ENCODE peak calls at places on chromosomes 12 and 14, in four cellular contexts. One of them, this sample, is unnamed.

GRCh38 chr14:73740921-73741326 is 26.7 kb upstream of the PNMA1 start:
- DNase-seq in GM12878: no peak
- DNase-seq in K562: peak
- DNase-seq in HepG2: peak
- DNase-seq in this sample: peak

GRCh38 chr12:25365340-25365730 is 114.6 kb upstream of the KRAS start:
- DNase-seq in GM12878: no peak
- DNase-seq in K562: no peak
- DNase-seq in HepG2: no peak
- DNase-seq in this sample: no peak

GRCh38 chr12:131850856-131851559 is 22.8 kb downstream of the MMP17 start:
- DNase-seq in GM12878: no peak
- DNase-seq in K562: no peak
- DNase-seq in HepG2: no peak
- DNase-seq in this sample: no peak

GRCh38 chr12:132356686-132357622 is 27.6 kb upstream of the GALNT9 start:
- DNase-seq in GM12878: no peak
- DNase-seq in K562: peak
- DNase-seq in HepG2: no peak
- DNase-seq in this sample: no peak

GRCh38 chr12:103928736-103929050 is 1.5 kb upstream of the HSP90B1 start:
- DNase-seq in GM12878: peak
- DNase-seq in K562: no peak
- DNase-seq in HepG2: no peak
- DNase-seq in this sample: no peak

GRCh38 chr12:94663077-94663476 is 12.7 kb upstream of the TMCC3 start:
- DNase-seq in GM12878: no peak
- DNase-seq in K562: no peak
- DNase-seq in HepG2: no peak
- DNase-seq in this sample: no peak

GRCh38 chr12:120007272-120007671 is 18.2 kb downstream of the BICDL1 start:
- DNase-seq in GM12878: no peak
- DNase-seq in K562: no peak
- DNase-seq in HepG2: no peak
- DNase-seq in this sample: no peak

GRCh38 chr12:115599251-115599811 is 678.2 kb downstream of the MED13L start:
- DNase-seq in GM12878: no peak
- DNase-seq in K562: no peak
- DNase-seq in HepG2: no peak
- DNase-seq in this sample: no peak

GRCh38 chr12:83575326-83575725 is 888.6 kb downstream of the TMTC2 start:
- DNase-seq in GM12878: no peak
- DNase-seq in K562: no peak
- DNase-seq in HepG2: no peak
- DNase-seq in this sample: peak

GRCh38 chr12:47245623-47246022 is 165.9 kb upstream of the AMIGO2 start:
- DNase-seq in GM12878: no peak
- DNase-seq in K562: no peak
- DNase-seq in HepG2: no peak
- DNase-seq in this sample: no peak

GRCh38 chr14:49687942-49688700 is at the start of gene POLE2:
- DNase-seq in GM12878: no peak
- DNase-seq in K562: peak
- DNase-seq in HepG2: peak
- DNase-seq in this sample: peak

GRCh38 chr14:81161749-81162148 is 59.0 kb downstream of the GTF2A1 start:
- DNase-seq in GM12878: no peak
- DNase-seq in K562: no peak
- DNase-seq in HepG2: no peak
- DNase-seq in this sample: no peak

GRCh38 chr12:102950107-102950949 is 7.1 kb upstream of the ASCL1 start:
- DNase-seq in GM12878: no peak
- DNase-seq in K562: no peak
- DNase-seq in HepG2: peak
- DNase-seq in this sample: no peak

GRCh38 chr14:74804219-74804825 is 41.2 kb downstream of the YLPM1 start:
- DNase-seq in GM12878: no peak
- DNase-seq in K562: no peak
- DNase-seq in HepG2: peak
- DNase-seq in this sample: peak

GRCh38 chr12:114669501-114670256 is 14.3 kb downstream of the TBX3 start:
- DNase-seq in GM12878: no peak
- DNase-seq in K562: no peak
- DNase-seq in HepG2: peak
- DNase-seq in this sample: peak

GRCh38 chr12:6461401-6462233 is 8.9 kb downstream of the VAMP1 start:
- DNase-seq in GM12878: peak
- DNase-seq in K562: no peak
- DNase-seq in HepG2: no peak
- DNase-seq in this sample: no peak

GRCh38 chr12:101521136-101521535 is 46.0 kb downstream of the SPIC start:
- DNase-seq in GM12878: no peak
- DNase-seq in K562: no peak
- DNase-seq in HepG2: no peak
- DNase-seq in this sample: no peak

GRCh38 chr12:69881771-69882170 is 56.7 kb downstream of the MYRFL start:
- DNase-seq in GM12878: no peak
- DNase-seq in K562: no peak
- DNase-seq in HepG2: no peak
- DNase-seq in this sample: no peak

GRCh38 chr12:47391566-47391965 is 311.8 kb upstream of the AMIGO2 start:
- DNase-seq in GM12878: no peak
- DNase-seq in K562: no peak
- DNase-seq in HepG2: no peak
- DNase-seq in this sample: no peak

DNA sequence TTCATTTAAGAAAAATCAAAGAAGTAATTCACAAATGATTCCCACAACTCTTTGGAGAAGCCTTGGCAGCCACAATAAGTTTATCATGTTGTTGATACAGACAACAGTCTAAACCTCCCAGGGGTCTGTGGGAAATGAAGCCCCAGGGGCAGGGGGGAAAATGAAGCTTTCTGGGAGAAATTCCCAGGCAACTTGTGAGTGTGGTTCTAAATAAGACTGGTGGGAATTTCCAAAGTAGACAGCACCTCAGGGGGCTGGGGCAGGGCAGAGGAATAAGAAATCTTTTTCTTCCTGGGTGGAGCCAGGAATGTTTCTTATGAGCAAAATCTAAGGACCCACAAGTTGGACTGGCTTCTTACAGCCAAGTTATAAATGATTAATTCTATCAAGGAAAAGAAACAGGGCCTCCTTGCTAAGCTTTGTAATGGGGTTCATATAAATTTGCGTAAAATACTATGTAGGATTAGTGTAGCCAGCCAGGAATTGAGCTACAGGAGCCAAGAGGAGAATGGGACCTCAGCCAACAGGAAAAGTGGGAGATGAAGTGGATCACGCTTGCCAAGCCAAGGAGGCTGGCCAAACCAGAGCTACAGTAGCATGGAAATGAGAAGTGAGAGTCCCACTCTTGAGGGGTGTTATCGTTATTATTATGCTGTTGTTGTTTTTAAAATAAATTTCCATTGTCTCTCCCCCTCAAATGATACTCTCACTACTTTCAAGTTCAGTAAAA is 182.9 kb upstream of the FAR2 start:
- DNase-seq in GM12878: no peak
- DNase-seq in K562: no peak
- DNase-seq in HepG2: no peak
- DNase-seq in this sample: no peak
- TF ChIP-seq NFIC in GM12878: no peak
- TF ChIP-seq NFIC in K562: no peak
- TF ChIP-seq NFIC in HepG2: no peak
- TF ChIP-seq NFIC in this sample: no peak

DNA sequence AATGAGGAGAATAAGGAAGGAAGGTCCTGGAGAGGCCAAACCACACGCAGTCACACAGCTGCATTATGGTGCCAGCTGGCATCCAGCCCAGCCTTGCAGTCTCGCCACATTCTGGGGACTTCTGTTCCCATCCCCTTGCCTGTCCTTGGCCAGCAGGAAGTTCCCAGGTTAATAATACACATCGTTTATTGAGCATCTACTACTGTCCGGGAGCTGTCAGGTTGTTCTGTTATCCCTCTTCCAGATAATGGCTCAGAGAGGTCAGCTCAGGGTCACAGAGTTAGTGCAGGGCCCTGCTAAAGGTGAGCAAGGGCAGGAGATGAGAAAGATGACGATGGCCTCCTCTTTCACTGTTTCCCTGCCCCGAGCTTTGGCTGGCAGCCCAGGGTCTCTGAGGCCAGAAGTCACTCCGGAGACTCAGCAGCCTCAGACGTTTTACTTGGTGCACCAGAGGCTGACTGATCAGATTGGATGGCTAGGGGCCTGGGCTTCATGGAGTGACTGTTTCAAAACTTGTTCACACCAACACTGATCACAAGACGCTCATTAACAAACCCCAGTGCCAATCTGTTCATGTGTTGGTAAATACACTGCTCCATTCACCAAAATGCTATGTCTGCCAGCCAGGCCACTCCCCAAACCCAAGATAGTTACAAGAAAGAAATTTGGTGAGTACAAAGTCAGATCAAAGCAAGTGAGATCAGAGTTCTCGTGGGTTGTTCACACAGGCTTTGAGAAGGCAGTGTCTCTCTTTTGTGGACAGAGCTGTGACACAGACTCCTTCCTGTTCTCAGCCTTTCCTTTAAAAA is 79.2 kb downstream of the B4GALNT3 start:
- DNase-seq in GM12878: no peak
- DNase-seq in K562: no peak
- DNase-seq in HepG2: no peak
- DNase-seq in this sample: peak
- TF ChIP-seq NFIC in GM12878: no peak
- TF ChIP-seq NFIC in K562: no peak
- TF ChIP-seq NFIC in HepG2: no peak
- TF ChIP-seq NFIC in this sample: peak

GRCh38 chr12:3752096-3752709 is 706 bp downstream of the CRACR2A start:
- DNase-seq in GM12878: peak
- DNase-seq in K562: peak
- DNase-seq in HepG2: peak
- DNase-seq in this sample: peak
- TF ChIP-seq NFIC in GM12878: no peak
- TF ChIP-seq NFIC in K562: no peak
- TF ChIP-seq NFIC in HepG2: no peak
- TF ChIP-seq NFIC in this sample: no peak

DNA sequence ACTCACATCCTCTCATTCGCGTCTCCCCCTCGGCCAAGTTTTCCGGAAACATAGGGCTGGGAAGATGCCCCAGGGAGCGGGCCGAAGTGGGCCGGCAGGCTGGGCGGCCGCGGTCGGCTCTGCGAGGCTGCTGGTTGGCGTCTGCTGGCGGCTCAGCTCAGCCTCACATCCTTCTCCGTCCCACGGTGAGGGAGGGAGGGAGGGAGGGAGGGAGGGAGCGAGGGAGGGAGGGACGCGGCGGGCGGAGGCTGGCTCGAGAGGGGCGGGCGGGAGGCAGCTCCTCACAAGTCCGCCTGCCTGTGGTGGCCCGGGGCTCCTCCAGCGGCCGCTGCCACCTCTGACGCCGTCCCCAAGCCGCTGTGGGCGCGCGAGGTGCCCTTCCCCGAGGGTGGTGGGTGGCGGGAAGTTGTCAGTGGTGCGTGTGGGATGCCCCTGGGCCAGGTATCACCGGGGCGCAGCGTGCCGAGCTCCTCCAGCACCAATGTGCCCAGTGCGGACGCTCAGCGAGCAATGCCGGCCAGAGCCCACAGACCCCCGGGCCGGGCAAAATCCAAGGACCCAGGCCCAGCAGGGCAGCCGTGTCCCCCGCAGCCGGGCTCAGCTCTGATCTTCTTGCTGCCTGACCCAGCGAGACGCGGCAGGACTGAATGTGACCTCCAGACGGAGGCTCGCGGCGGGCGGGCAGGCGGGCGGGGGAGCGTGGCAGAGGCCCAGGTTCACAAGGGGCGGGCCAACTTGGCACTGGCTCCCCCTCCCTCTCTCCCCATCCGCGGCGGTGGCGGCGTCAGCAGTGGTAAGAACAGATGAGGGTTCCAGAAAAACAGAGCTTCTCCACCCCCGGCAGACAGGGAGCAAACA is 94.0 kb downstream of the RFLNA start:
- DNase-seq in GM12878: no peak
- DNase-seq in K562: no peak
- DNase-seq in HepG2: peak
- DNase-seq in this sample: peak
- TF ChIP-seq NFIC in GM12878: no peak
- TF ChIP-seq NFIC in K562: no peak
- TF ChIP-seq NFIC in HepG2: no peak
- TF ChIP-seq NFIC in this sample: peak

DNA sequence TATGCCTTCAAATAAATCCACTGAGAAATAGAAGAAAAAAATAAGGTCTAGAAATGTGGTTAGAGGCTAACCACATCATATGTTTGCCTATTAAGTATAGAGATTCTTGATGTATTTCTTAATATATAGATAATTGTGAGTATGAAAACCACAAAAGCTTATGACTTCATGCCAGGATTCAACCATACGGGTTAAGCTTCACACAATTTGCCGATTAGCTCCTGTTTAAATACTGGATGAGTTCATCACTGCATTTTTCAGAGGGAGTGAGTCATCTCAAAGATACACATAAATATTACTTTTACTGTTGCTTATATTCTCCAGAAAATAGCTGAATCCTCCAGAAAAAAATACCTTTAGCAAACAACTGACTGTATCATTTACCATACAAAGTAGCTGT is 79.6 kb downstream of the RPL10L start:
- DNase-seq in GM12878: no peak
- DNase-seq in K562: no peak
- DNase-seq in HepG2: peak
- DNase-seq in this sample: no peak
- TF ChIP-seq NFIC in GM12878: no peak
- TF ChIP-seq NFIC in K562: no peak
- TF ChIP-seq NFIC in HepG2: no peak
- TF ChIP-seq NFIC in this sample: no peak